ENCODE peak calls at places on chromosomes 7 and 10, in eight cellular contexts. B, C, D, Q, G, U, W and T are unnamed samples.

GRCh38 chr7:22858640-22859561 is 36.3 kb upstream of the TOMM7 start:
- ATAC-seq in B (no peak), C (peak; percentile 24), D (no peak), Q (peak; percentile 63), G (peak; percentile 53), U (peak; percentile 65), W (no peak), T (peak; percentile 15)

GRCh38 chr7:151455690-151456089 is 15.7 kb upstream of the CRYGN start:
- ATAC-seq in B (no peak), C (no peak), D (no peak), Q (no peak), G (no peak), U (no peak), W (no peak), T (no peak)

GRCh38 chr10:72068901-72069446 is 19.4 kb downstream of the SPOCK2 start:
- ATAC-seq in B (peak; percentile 75), C (peak; percentile 49), D (no peak), Q (no peak), G (no peak), U (no peak), W (no peak), T (no peak)

GRCh38 chr7:158410720-158411119 is 176.9 kb downstream of the PTPRN2 start:
- ATAC-seq in B (peak; percentile 37), C (no peak), D (peak; percentile 28), Q (no peak), G (no peak), U (peak; percentile 40), W (no peak), T (no peak)

GRCh38 chr7:35454575-35455385 is 200.9 kb upstream of the TBX20 start:
- ATAC-seq in B (no peak), C (no peak), D (no peak), Q (no peak), G (no peak), U (no peak), W (peak; percentile 95), T (no peak)

GRCh38 chr10:112022196-112022595 is 161.4 kb downstream of the GPAM start:
- ATAC-seq in B (peak; percentile 37), C (no peak), D (no peak), Q (peak; percentile 39), G (no peak), U (no peak), W (no peak), T (no peak)

GRCh38 chr10:26156019-26156418 is 60.6 kb upstream of the GAD2 start:
- ATAC-seq in B (no peak), C (no peak), D (no peak), Q (no peak), G (no peak), U (no peak), W (no peak), T (no peak)

GRCh38 chr10:12499066-12499465 is 149.7 kb downstream of the CAMK1D start:
- ATAC-seq in B (no peak), C (no peak), D (no peak), Q (no peak), G (peak; percentile 51), U (peak; percentile 40), W (peak; percentile 20), T (no peak)

GRCh38 chr10:116673866-116674265 is 53.1 kb downstream of the PNLIPRP2 start:
- ATAC-seq in B (no peak), C (no peak), D (no peak), Q (no peak), G (no peak), U (no peak), W (no peak), T (no peak)

GRCh38 chr10:637771-638195 is 51.7 kb downstream of the DIP2C start:
- ATAC-seq in B (no peak), C (no peak), D (no peak), Q (no peak), G (no peak), U (no peak), W (no peak), T (no peak)

GRCh38 chr7:17557305-17557704 is 258.9 kb downstream of the AHR start:
- ATAC-seq in B (no peak), C (no peak), D (no peak), Q (no peak), G (no peak), U (peak; percentile 54), W (no peak), T (peak; percentile 72)

GRCh38 chr10:35185260-35186034 is 58.8 kb downstream of the CREM start:
- ATAC-seq in B (peak; percentile 36), C (no peak), D (peak; percentile 54), Q (no peak), G (peak; percentile 88), U (no peak), W (no peak), T (no peak)

GRCh38 chr10:109898666-109899577 is 24.4 kb downstream of the XPNPEP1 start:
- ATAC-seq in B (no peak), C (no peak), D (peak; percentile 79), Q (no peak), G (no peak), U (no peak), W (no peak), T (no peak)

DNA sequence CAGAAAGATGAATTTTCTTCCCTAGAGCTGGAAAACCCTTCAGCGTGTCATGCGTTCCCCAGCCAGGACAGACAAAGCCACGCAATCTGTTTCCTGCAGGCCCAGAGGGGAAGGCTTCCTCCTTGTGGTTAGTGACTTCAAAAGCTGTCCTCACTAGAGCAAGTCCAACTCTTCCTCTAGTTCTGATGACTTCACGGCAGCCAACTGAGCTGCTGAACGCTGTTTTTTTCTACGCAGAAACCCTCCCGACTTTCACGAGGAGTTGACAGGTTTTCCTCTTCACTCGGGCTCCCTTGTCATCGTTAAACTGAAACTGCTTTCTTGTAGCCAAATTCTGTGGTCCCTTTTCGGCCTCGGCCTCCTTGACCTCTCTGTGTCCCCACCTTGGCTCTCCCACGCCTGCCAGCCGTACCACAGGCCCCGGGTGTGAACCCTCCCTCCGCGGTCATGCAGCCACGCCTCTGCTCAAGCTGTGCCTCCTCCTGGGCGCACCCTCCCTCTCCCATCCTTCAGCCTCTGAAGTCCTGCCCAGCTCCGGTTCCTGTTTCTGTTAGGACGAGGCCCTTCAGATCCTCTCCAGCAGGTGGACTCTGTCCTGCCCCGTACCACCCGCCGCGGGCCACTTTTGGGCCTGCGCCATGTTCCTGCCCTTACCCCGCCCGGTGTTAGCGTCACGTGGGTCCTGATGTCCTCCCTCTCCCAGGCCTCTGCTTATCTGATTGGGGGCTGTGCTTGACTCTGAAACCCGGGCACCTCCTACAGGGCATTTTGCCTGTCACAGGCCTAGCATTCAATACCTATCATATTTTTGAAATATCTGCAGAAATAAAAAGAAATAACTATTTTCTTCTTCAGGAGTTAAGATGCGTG is 39.3 kb downstream of the CUX1 start:
- ATAC-seq in B (peak; percentile 96), C (peak; percentile 97), D (peak; percentile 94), Q (peak; percentile 95), G (peak; percentile 96), U (peak; percentile 93), W (peak; percentile 46), T (peak; percentile 86)
- TF ChIP-seq POLR2AphosphoS5 in B (no peak), C (peak; percentile 43), D (peak; percentile 63), Q (no peak), G (peak; percentile 36), U (peak; percentile 64), W (no peak), T (peak; percentile 63)

GRCh38 chr7:28018851-28019465 is 161.6 kb downstream of the JAZF1 start:
- ATAC-seq in B (no peak), C (no peak), D (no peak), Q (no peak), G (no peak), U (no peak), W (no peak), T (no peak)
- TF ChIP-seq POLR2AphosphoS5 in B (no peak), C (no peak), D (no peak), Q (no peak), G (no peak), U (no peak), W (no peak), T (no peak)

GRCh38 chr10:4127518-4128315 is 342.7 kb upstream of the KLF6 start:
- ATAC-seq in B (peak; percentile 76), C (no peak), D (no peak), Q (no peak), G (peak; percentile 66), U (peak; percentile 70), W (peak; percentile 44), T (peak; percentile 38)

GRCh38 chr10:4117604-4118003 is 332.6 kb upstream of the KLF6 start:
- ATAC-seq in B (no peak), C (no peak), D (no peak), Q (no peak), G (no peak), U (no peak), W (no peak), T (no peak)

GRCh38 chr10:4119107-4119506 is 334.1 kb upstream of the KLF6 start:
- ATAC-seq in B (no peak), C (no peak), D (no peak), Q (no peak), G (no peak), U (no peak), W (no peak), T (no peak)

GRCh38 chr10:4120454-4120853 is 335.4 kb upstream of the KLF6 start:
- ATAC-seq in B (no peak), C (peak; percentile 82), D (no peak), Q (no peak), G (peak; percentile 31), U (peak; percentile 75), W (no peak), T (no peak)

GRCh38 chr10:4121531-4122380 is 336.7 kb upstream of the KLF6 start:
- ATAC-seq in B (no peak), C (peak; percentile 79), D (no peak), Q (no peak), G (peak; percentile 42), U (peak; percentile 79), W (no peak), T (peak; percentile 34)
- TF ChIP-seq POLR2AphosphoS5 in B (no peak), C (no peak), D (no peak), Q (no peak), G (no peak), U (peak; percentile 46), W (no peak), T (no peak)

GRCh38 chr10:101587725-101588614 is at the start of the genes DPCD and POLL:
- ATAC-seq in B (peak; percentile 98), C (peak; percentile 99), D (peak; percentile 98), Q (peak; percentile 92), G (peak; percentile 99), U (peak; percentile 97), W (peak; percentile 97), T (peak; percentile 95)
- TF ChIP-seq POLR2AphosphoS5 in B (peak; percentile 86), C (peak; percentile 87), D (no peak), Q (peak; percentile 84), G (peak; percentile 49), U (peak; percentile 60), W (peak; percentile 89), T (peak; percentile 51)

DNA sequence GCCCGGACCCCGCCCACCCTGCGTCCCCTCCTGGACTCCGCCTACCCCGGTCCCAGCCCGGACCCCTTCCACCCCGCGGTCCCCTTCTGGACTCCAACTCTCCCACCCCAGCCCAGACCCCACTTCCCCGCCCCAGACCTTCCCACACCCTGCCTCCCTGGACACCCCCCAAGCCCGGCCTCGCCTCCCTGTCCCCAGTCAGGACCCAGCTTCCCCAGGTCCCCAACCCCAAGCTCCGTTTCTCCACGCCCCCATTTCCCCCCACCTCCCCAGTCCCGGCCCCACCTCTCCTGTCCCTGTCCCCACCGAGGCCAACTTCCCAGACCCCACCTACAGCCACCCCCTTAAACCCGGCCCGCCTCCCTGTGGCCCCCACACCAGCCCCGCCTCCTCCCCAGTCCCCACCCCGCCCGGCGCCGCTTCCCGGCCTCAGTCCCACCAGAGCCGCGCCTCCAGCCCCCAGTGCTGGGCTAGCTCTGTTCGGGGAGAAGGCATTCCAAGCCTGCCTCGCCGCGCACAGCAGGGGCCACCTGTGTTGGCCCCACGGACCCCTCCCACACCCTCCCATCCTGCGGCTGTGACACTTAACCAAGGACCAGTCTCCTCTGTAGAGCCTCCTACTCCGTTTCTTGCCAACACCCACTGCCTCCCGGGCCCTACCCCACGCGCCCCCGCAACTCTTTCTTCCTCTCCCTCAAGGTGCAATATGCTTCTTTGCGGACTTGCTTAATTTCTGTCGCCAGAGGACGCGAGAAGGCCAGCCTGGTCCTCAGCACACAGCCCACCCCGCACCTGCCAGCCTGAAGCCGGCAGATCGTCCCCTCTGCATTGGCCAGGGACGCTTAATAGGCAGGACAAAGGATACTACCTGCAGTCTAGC is 736 bp upstream of the ITIH5 start:
- ATAC-seq in B (peak; percentile 79), C (no peak), D (no peak), Q (no peak), G (no peak), U (peak; percentile 48), W (peak; percentile 80), T (peak; percentile 69)
- TF ChIP-seq POLR2AphosphoS5 in B (no peak), C (no peak), D (no peak), Q (no peak), G (no peak), U (no peak), W (peak; percentile 46), T (no peak)